ENCODE peak calls at places on chromosomes 3 and 15, in eight cellular contexts. K, E, P, A, S, T, W and J are unnamed samples.

GRCh38 chr3:113354307-113354706 is 87.0 kb downstream of the CFAP44 start:
- DNase-seq in K (no peak), E (no peak), P (peak), A (no peak), S (no peak), T (no peak), W (no peak), J (peak)

GRCh38 chr3:139394116-139394515 is 4.7 kb upstream of the COPB2 start:
- DNase-seq in K (no peak), E (peak), P (peak), A (no peak), S (no peak), T (no peak), W (no peak), J (peak)

GRCh38 chr3:176590722-176591121 is 606.6 kb downstream of the TBL1XR1 start:
- DNase-seq in K (no peak), E (no peak), P (no peak), A (no peak), S (no peak), T (no peak), W (no peak), J (no peak)

GRCh38 chr3:46495901-46496456 is 1.8 kb upstream of the RTP3 start:
- DNase-seq in K (no peak), E (no peak), P (peak), A (peak), S (no peak), T (no peak), W (no peak), J (peak)

GRCh38 chr3:160904691-160905090 is 148.7 kb downstream of the PPM1L start:
- DNase-seq in K (no peak), E (no peak), P (no peak), A (no peak), S (no peak), T (no peak), W (no peak), J (no peak)

GRCh38 chr3:52769786-52770445 is 824 bp downstream of the NEK4 start:
- DNase-seq in K (no peak), E (peak), P (peak), A (peak), S (no peak), T (no peak), W (no peak), J (peak)

GRCh38 chr3:71542548-71543370 is 40.8 kb downstream of the FOXP1 start:
- DNase-seq in K (peak), E (peak), P (peak), A (peak), S (peak), T (peak), W (peak), J (peak)

GRCh38 chr3:112979244-112979832 is 4.4 kb upstream of the CD200R1 start:
- DNase-seq in K (peak), E (peak), P (peak), A (peak), S (no peak), T (no peak), W (no peak), J (peak)

GRCh38 chr3:20091331-20091730 is 51.1 kb downstream of the KAT2B start:
- DNase-seq in K (no peak), E (no peak), P (no peak), A (no peak), S (no peak), T (no peak), W (no peak), J (no peak)

GRCh38 chr3:101351834-101352233 is 31.5 kb upstream of the IMPG2 start:
- DNase-seq in K (no peak), E (peak), P (no peak), A (no peak), S (no peak), T (no peak), W (no peak), J (peak)

GRCh38 chr3:11604139-11604895 is 39.4 kb downstream of the VGLL4 start:
- DNase-seq in K (no peak), E (peak), P (peak), A (no peak), S (no peak), T (no peak), W (no peak), J (peak)

GRCh38 chr3:13687409-13687989 is 138.6 kb downstream of the FBLN2 start:
- DNase-seq in K (no peak), E (no peak), P (no peak), A (no peak), S (no peak), T (no peak), W (no peak), J (no peak)

GRCh38 chr3:27125821-27126501 is 243.2 kb downstream of the NEK10 start:
- DNase-seq in K (no peak), E (no peak), P (no peak), A (no peak), S (no peak), T (no peak), W (no peak), J (no peak)

GRCh38 chr3:23607184-23607847 is 198.4 kb upstream of the UBE2E1 start:
- DNase-seq in K (no peak), E (peak), P (no peak), A (peak), S (no peak), T (no peak), W (no peak), J (peak)

GRCh38 chr3:52473031-52473430 is 17.6 kb downstream of the NISCH start:
- DNase-seq in K (no peak), E (no peak), P (no peak), A (no peak), S (no peak), T (no peak), W (peak), J (no peak)

GRCh38 chr15:57033715-57034439 is 115.4 kb downstream of the TCF12 start:
- DNase-seq in K (no peak), E (no peak), P (no peak), A (no peak), S (no peak), T (no peak), W (no peak), J (no peak)

GRCh38 chr3:179181021-179181472 is 32.9 kb downstream of the PIK3CA start:
- DNase-seq in K (peak), E (peak), P (peak), A (peak), S (no peak), T (no peak), W (no peak), J (peak)

GRCh38 chr3:73687081-73688004 is 62.6 kb upstream of the PDZRN3 start:
- DNase-seq in K (no peak), E (no peak), P (peak), A (no peak), S (no peak), T (no peak), W (no peak), J (no peak)

GRCh38 chr3:95154775-95155174 is 1091.9 kb downstream of the NSUN3 start:
- DNase-seq in K (peak), E (no peak), P (no peak), A (peak), S (no peak), T (no peak), W (no peak), J (no peak)

GRCh38 chr15:96207377-96208006 is 123.0 kb upstream of the NR2F2 start:
- DNase-seq in K (no peak), E (no peak), P (peak), A (no peak), S (no peak), T (no peak), W (no peak), J (no peak)

GRCh38 chr3:12796171-12797123 is at the start of gene CAND2:
- DNase-seq in K (peak), E (peak), P (peak), A (peak), S (no peak), T (peak), W (peak), J (peak)

GRCh38 chr3:120615863-120616599 is 19.9 kb downstream of the NDUFB4 start:
- DNase-seq in K (no peak), E (peak), P (peak), A (peak), S (no peak), T (no peak), W (peak), J (peak)

GRCh38 chr15:63601727-63602185 is 4.6 kb downstream of the FBXL22 start:
- DNase-seq in K (no peak), E (no peak), P (no peak), A (no peak), S (peak), T (peak), W (no peak), J (no peak)

GRCh38 chr3:149314807-149315578 is 18.4 kb downstream of the TM4SF18 start:
- DNase-seq in K (peak), E (peak), P (peak), A (peak), S (no peak), T (no peak), W (no peak), J (peak)

GRCh38 chr15:73212424-73212823 is 156.3 kb downstream of the HCN4 start:
- DNase-seq in K (no peak), E (peak), P (no peak), A (peak), S (no peak), T (no peak), W (no peak), J (peak)

GRCh38 chr3:184261270-184262165 is at the start of gene CAMK2N2:
- DNase-seq in K (no peak), E (peak), P (peak), A (peak), S (no peak), T (peak), W (peak), J (peak)

GRCh38 chr15:25829075-25829474 is 34.1 kb downstream of the ATP10A start:
- DNase-seq in K (no peak), E (no peak), P (peak), A (no peak), S (no peak), T (no peak), W (no peak), J (peak)

GRCh38 chr15:80545078-80545477 is 140.9 kb downstream of the ARNT2 start:
- DNase-seq in K (no peak), E (no peak), P (no peak), A (no peak), S (peak), T (no peak), W (no peak), J (no peak)

GRCh38 chr3:159948423-159949140 is 40.1 kb upstream of the IL12A start:
- DNase-seq in K (no peak), E (no peak), P (peak), A (no peak), S (peak), T (no peak), W (no peak), J (no peak)

GRCh38 chr15:78872155-78872971 is at the start of gene MORF4L1:
- DNase-seq in K (peak), E (peak), P (peak), A (peak), S (peak), T (peak), W (peak), J (peak)

GRCh38 chr3:110743202-110743601 is 328.4 kb upstream of the NECTIN3 start:
- DNase-seq in K (no peak), E (no peak), P (no peak), A (no peak), S (no peak), T (peak), W (no peak), J (no peak)

GRCh38 chr3:12553921-12554391 is 2.9 kb upstream of the MKRN2 start:
- DNase-seq in K (no peak), E (peak), P (peak), A (peak), S (no peak), T (peak), W (peak), J (peak)

GRCh38 chr3:11200679-11200952 is 46.3 kb downstream of the HRH1 start:
- DNase-seq in K (no peak), E (peak), P (no peak), A (no peak), S (no peak), T (no peak), W (no peak), J (peak)

GRCh38 chr15:85592148-85592547 is 202.6 kb downstream of the KLHL25 start:
- DNase-seq in K (peak), E (peak), P (peak), A (peak), S (no peak), T (no peak), W (no peak), J (peak)

GRCh38 chr3:46417841-46418611 is 11.0 kb downstream of the CCRL2 start:
- DNase-seq in K (no peak), E (no peak), P (no peak), A (no peak), S (no peak), T (no peak), W (no peak), J (no peak)

GRCh38 chr15:98142584-98142983 is 182.1 kb downstream of the ARRDC4 start:
- DNase-seq in K (no peak), E (no peak), P (no peak), A (no peak), S (no peak), T (no peak), W (no peak), J (no peak)
- TF ChIP-seq CTCF in K (no peak), E (no peak), P (peak), A (peak), S (no peak), T (no peak), W (no peak), J (no peak)

GRCh38 chr3:177646749-177647148 is 449.5 kb upstream of the TBL1XR1 start:
- DNase-seq in K (no peak), E (no peak), P (no peak), A (no peak), S (no peak), T (no peak), W (no peak), J (no peak)

GRCh38 chr3:177641206-177641605 is 443.9 kb upstream of the TBL1XR1 start:
- DNase-seq in K (no peak), E (no peak), P (no peak), A (no peak), S (no peak), T (no peak), W (no peak), J (no peak)

GRCh38 chr3:177640319-177640997 is 443.2 kb upstream of the TBL1XR1 start:
- DNase-seq in K (no peak), E (no peak), P (no peak), A (no peak), S (no peak), T (no peak), W (no peak), J (no peak)

GRCh38 chr3:177642042-177642441 is 444.8 kb upstream of the TBL1XR1 start:
- DNase-seq in K (no peak), E (no peak), P (no peak), A (no peak), S (no peak), T (no peak), W (no peak), J (no peak)

DNA sequence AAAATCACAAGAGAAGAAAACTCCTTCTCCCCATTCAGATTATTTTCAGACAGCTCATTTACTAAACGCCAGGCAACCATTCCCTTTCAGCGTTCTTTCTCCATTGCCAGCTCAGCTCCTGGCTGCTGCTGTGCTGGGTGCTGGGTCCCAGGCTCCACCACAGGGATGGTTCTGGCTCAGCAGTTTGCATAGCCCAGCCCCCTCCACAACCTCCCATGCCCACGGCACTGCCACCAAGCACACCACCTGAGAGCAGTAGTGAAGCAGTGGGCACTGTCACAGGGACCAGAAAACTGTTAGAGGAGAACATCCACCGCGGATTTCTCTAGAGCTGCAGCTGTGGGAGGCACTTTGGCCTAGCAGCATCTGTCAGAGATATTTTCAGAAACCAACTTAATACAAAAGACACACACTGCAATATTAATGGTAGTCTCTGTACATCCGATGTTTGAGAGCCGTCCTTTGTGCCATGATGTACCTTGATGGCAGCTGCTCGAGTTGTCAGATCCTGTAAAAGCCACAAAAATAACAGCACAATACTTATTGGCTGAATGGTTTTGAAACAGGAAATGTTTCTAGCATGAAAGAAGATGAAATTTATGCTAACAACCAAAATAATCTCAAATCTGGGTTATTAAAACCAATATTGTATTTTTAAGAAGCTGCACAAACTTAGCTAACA is 445.3 kb upstream of the TBL1XR1 start:
- DNase-seq in K (no peak), E (no peak), P (no peak), A (no peak), S (no peak), T (no peak), W (no peak), J (peak)
- H3K4me3 ChIP-seq in K (no peak), E (no peak), P (no peak), A (no peak), S (no peak), T (no peak), W (no peak), J (no peak)

GRCh38 chr15:51229907-51230328 is 108.5 kb downstream of the CYP19A1 start:
- DNase-seq in K (peak), E (peak), P (peak), A (peak), S (peak), T (no peak), W (no peak), J (peak)
- TF ChIP-seq CTCF in K (peak), E (peak), P (peak), A (peak), S (peak), T (no peak), W (no peak), J (peak)

DNA sequence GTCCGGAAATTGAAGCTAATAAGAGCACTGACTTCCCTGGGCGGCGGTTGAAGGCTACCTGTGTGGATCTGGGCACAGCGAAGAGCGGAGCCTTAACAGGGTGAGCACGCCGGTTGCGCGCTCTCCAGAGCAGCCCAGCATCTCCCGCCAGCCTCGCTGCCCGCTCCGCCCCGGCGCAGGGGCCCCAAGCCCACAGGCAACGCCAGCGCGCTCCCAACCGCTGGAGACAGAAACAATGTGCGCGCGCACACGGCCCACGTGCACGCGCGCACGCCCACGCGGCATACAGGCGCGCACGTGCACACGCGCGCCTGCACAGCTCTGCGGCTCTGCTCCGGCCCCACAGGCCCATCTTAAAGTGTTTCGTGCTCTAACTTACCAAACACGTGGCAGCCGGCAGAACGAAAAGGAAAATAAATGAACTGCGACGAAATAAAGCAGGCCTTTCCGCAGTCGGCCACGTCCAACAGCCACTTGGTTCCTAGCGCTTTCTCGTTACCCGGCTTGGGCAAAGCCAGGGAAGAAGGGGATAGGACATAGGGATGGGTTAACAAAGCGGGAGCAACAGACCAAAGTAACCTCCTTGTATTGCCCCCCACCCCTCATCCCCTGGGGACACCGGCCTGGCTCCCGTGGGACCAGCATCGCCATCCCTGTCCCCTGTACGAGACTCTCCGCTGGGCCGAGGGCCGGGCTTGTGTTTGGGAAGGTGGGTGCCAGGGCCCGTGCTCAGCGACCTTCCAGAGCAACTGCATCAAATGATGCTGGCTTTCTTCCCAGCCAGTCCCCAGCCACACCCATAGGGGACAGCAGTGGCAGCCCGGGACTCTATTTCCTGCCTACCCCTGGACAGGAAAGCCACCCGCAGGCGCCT is 203.7 kb downstream of the ABHD5 start:
- DNase-seq in K (peak), E (peak), P (peak), A (peak), S (no peak), T (peak), W (peak), J (peak)
- H3K4me3 ChIP-seq in K (peak), E (peak), P (peak), A (peak), S (peak), T (peak), W (peak), J (peak)